ENCODE peak calls at places on chromosome 7, in four cellular contexts. R, D, F and A are unnamed samples.

GRCh38 chr7:157046681-157047080 is 36.2 kb upstream of the MNX1 start:
- DNase-seq in F (peak; percentile 92), R (peak; percentile 96), D (no peak), A (no peak)

GRCh38 chr7:92667816-92668540 is 77.8 kb upstream of the FAM133B start:
- DNase-seq in F (no peak), D (no peak), R (peak; percentile 25), A (no peak)

GRCh38 chr7:2802504-2803341 is 41.4 kb downstream of the GNA12 start:
- DNase-seq in R (peak; percentile 30), F (no peak), D (no peak), A (peak; percentile 49)

GRCh38 chr7:97064972-97065587 is 40.4 kb upstream of the DLX5 start:
- DNase-seq in R (peak; percentile 52), D (no peak), F (peak; percentile 56), A (peak; percentile 39)

GRCh38 chr7:48280100-48280499 is 108.8 kb downstream of the ABCA13 start:
- DNase-seq in D (no peak), R (peak; percentile 73), F (peak; percentile 83), A (no peak)

GRCh38 chr7:81478664-81479063 is 291.2 kb downstream of the HGF start:
- DNase-seq in F (no peak), D (peak; percentile 75), R (peak; percentile 35), A (peak; percentile 65)

GRCh38 chr7:129470411-129470810 is 31.9 kb upstream of the SMKR1 start:
- DNase-seq in R (no peak), F (no peak), D (no peak), A (no peak)

GRCh38 chr7:117047496-117047895 is 94.2 kb downstream of the ST7 start:
- DNase-seq in R (no peak), D (no peak), F (peak; percentile 31), A (no peak)

GRCh38 chr7:151895695-151896485 is 19.0 kb upstream of the PRKAG2 start:
- DNase-seq in F (no peak), D (peak; percentile 45), R (no peak), A (no peak)

GRCh38 chr7:36964297-36964696 is 240.0 kb upstream of the AOAH start:
- DNase-seq in F (no peak), R (no peak), D (no peak), A (no peak)

GRCh38 chr7:23618241-23618640 is 21.1 kb downstream of the CCDC126 start:
- DNase-seq in R (peak; percentile 86), F (no peak), D (no peak), A (no peak)

GRCh38 chr7:108142180-108142579 is 12.0 kb upstream of the LAMB4 start:
- DNase-seq in F (no peak), R (no peak), D (no peak), A (no peak)

GRCh38 chr7:50450691-50451051 is 521 bp upstream of the FIGNL1 start:
- DNase-seq in R (no peak), D (no peak), F (no peak), A (no peak)

GRCh38 chr7:50739744-50740455 is 42.8 kb downstream of the GRB10 start:
- DNase-seq in F (peak; percentile 41), R (peak; percentile 42), D (no peak), A (no peak)

GRCh38 chr7:388023-388355 is 98.0 kb downstream of the FOXL3 start:
- DNase-seq in F (no peak), D (no peak), R (no peak), A (no peak)

GRCh38 chr7:45237788-45238461 is 80.3 kb downstream of the RAMP3 start:
- DNase-seq in F (no peak), D (no peak), R (peak; percentile 48), A (peak; percentile 33)

GRCh38 chr7:78675511-78675910 is 778.0 kb downstream of the MAGI2 start:
- DNase-seq in F (no peak), R (peak; percentile 63), D (no peak), A (no peak)

GRCh38 chr7:12256025-12256570 is 45.0 kb downstream of the TMEM106B start:
- DNase-seq in F (no peak), D (no peak), R (peak; percentile 73), A (peak; percentile 56)

GRCh38 chr7:27933691-27934565 is 194.0 kb downstream of the TAX1BP1 start:
- DNase-seq in R (peak; percentile 23), D (no peak), F (peak; percentile 88), A (no peak)

GRCh38 chr7:25308246-25308645 is 80.0 kb upstream of the NPVF start:
- DNase-seq in R (no peak), F (no peak), D (no peak), A (no peak)